ENCODE peak calls at places on chromosomes 11 and 22, in five cellular contexts. A, O, G, B and H are unnamed samples.

GRCh38 chr11:130403301-130403804 is 25.1 kb downstream of the ADAMTS8 start:
- DNase-seq in O (peak), B (no peak), A (no peak), G (peak), H (peak)

GRCh38 chr11:92411431-92411830 is 186.8 kb downstream of the FAT3 start:
- DNase-seq in B (no peak), G (no peak), A (no peak), O (no peak), H (no peak)

GRCh38 chr11:44032304-44033085 is 15.3 kb upstream of the ACCSL start:
- DNase-seq in O (no peak), A (no peak), G (peak), B (no peak), H (no peak)

GRCh38 chr22:25051073-25051472 is 98.6 kb downstream of the KIAA1671 start:
- DNase-seq in G (no peak), A (no peak), B (no peak), O (no peak), H (no peak)

GRCh38 chr11:71502026-71502425 is 25.0 kb upstream of the KRTAP5-7 start:
- DNase-seq in A (no peak), G (no peak), B (no peak), O (no peak), H (no peak)

GRCh38 chr11:8694137-8694536 is 11.5 kb downstream of the RPL27A start:
- DNase-seq in B (no peak), O (no peak), G (no peak), A (no peak), H (no peak)

GRCh38 chr11:125166347-125166841 is 1.8 kb downstream of the PKNOX2 start:
- DNase-seq in A (no peak), G (peak), B (peak), O (no peak), H (no peak)

GRCh38 chr11:5363712-5364111 is 12.4 kb downstream of the OR51B6 start:
- DNase-seq in O (no peak), G (no peak), A (no peak), B (no peak), H (no peak)

GRCh38 chr22:41531736-41532477 is 12.4 kb downstream of the POLR3H start:
- DNase-seq in B (no peak), A (no peak), O (no peak), G (no peak), H (no peak)

GRCh38 chr11:116500833-116501622 is 271.8 kb downstream of the BUD13 start:
- DNase-seq in B (no peak), A (no peak), O (no peak), G (no peak), H (no peak)

GRCh38 chr11:80103149-80103859 is 662.5 kb upstream of the TENM4 start:
- DNase-seq in O (peak), B (no peak), A (no peak), G (no peak), H (peak)

GRCh38 chr11:69630009-69630870 is 10.7 kb upstream of the CCND1 start:
- DNase-seq in G (no peak), A (no peak), O (peak), B (no peak), H (no peak)

GRCh38 chr22:22035203-22035602 is 52.6 kb upstream of the TOP3B start:
- DNase-seq in G (no peak), O (no peak), B (no peak), A (no peak), H (no peak)

GRCh38 chr11:73283316-73284035 is 11.3 kb downstream of the P2RY6 start:
- DNase-seq in B (no peak), A (no peak), G (peak), O (no peak), H (no peak)

GRCh38 chr11:127791844-127792243 is 791.3 kb upstream of the KIRREL3 start:
- DNase-seq in B (no peak), A (no peak), G (no peak), O (no peak), H (no peak)

GRCh38 chr11:78698612-78699011 is 123.9 kb upstream of the NARS2 start:
- DNase-seq in A (no peak), G (peak), O (peak), B (no peak), H (no peak)

GRCh38 chr11:63493127-63493526 is 2.2 kb upstream of the PLAAT5 start:
- DNase-seq in A (no peak), O (no peak), G (no peak), B (no peak), H (no peak)

GRCh38 chr11:69546735-69547370 is 65.4 kb downstream of the LINC01488 start:
- DNase-seq in O (no peak), G (no peak), B (peak), A (no peak), H (no peak)

GRCh38 chr11:2515401-2516275 is 70.8 kb downstream of the KCNQ1 start:
- DNase-seq in A (no peak), O (no peak), G (peak), B (no peak), H (no peak)

GRCh38 chr11:75078233-75078632 is 18.4 kb downstream of the OR2AT4 start:
- DNase-seq in A (no peak), O (peak), B (no peak), G (no peak), H (peak)

GRCh38 chr11:71096751-71097388 is 155.5 kb downstream of the SHANK2 start:
- DNase-seq in O (no peak), G (no peak), A (no peak), B (no peak), H (no peak)